ENCODE peak calls at places on chromosomes 16 and 17, in eight cellular contexts. One of them, this sample, is unnamed.

GRCh38 chr17:7883781-7884386 is 4.7 kb upstream of the CHD3 start:
- DNase-seq in activated CD8-positive, alpha-beta T cell treated with anti-CD3 and anti-CD28 coated beads, Interleukin-2, amount 10 ng/mL, durations not matched to agents 7 days and 5 days: peak
- DNase-seq in heart right ventricle: no peak
- DNase-seq in foreskin fibroblast: peak
- DNase-seq in retina: peak
- DNase-seq in NCI-H1930: no peak
- DNase-seq in HFF-Myc: no peak
- DNase-seq in stimulated activated CD4-positive, alpha-beta T cell treated with anti-CD3 and anti-CD28 coated beads, TNF-alpha, amount 100 ng/mL, for 4 hours: no peak
- DNase-seq in this sample: peak

GRCh38 chr17:9284884-9285283 is 263.6 kb downstream of the NTN1 start:
- DNase-seq in activated CD8-positive, alpha-beta T cell treated with anti-CD3 and anti-CD28 coated beads, Interleukin-2, amount 10 ng/mL, durations not matched to agents 7 days and 5 days: no peak
- DNase-seq in heart right ventricle: peak
- DNase-seq in retina: no peak
- DNase-seq in HFF-Myc: no peak
- DNase-seq in NCI-H1930: no peak
- DNase-seq in stimulated activated CD4-positive, alpha-beta T cell treated with anti-CD3 and anti-CD28 coated beads, TNF-alpha, amount 100 ng/mL, for 4 hours: no peak
- DNase-seq in foreskin fibroblast: no peak
- DNase-seq in this sample: peak

GRCh38 chr17:1783834-1784611 is 22.2 kb downstream of the SERPINF1 start:
- DNase-seq in activated CD8-positive, alpha-beta T cell treated with anti-CD3 and anti-CD28 coated beads, Interleukin-2, amount 10 ng/mL, durations not matched to agents 7 days and 5 days: no peak
- DNase-seq in NCI-H1930: no peak
- DNase-seq in foreskin fibroblast: peak
- DNase-seq in heart right ventricle: peak
- DNase-seq in retina: peak
- DNase-seq in HFF-Myc: peak
- DNase-seq in stimulated activated CD4-positive, alpha-beta T cell treated with anti-CD3 and anti-CD28 coated beads, TNF-alpha, amount 100 ng/mL, for 4 hours: no peak
- DNase-seq in this sample: peak

GRCh38 chr17:63423251-63423950 is 22.7 kb downstream of the CYB561 start:
- DNase-seq in HFF-Myc: no peak
- DNase-seq in activated CD8-positive, alpha-beta T cell treated with anti-CD3 and anti-CD28 coated beads, Interleukin-2, amount 10 ng/mL, durations not matched to agents 7 days and 5 days: no peak
- DNase-seq in retina: no peak
- DNase-seq in stimulated activated CD4-positive, alpha-beta T cell treated with anti-CD3 and anti-CD28 coated beads, TNF-alpha, amount 100 ng/mL, for 4 hours: no peak
- DNase-seq in NCI-H1930: no peak
- DNase-seq in heart right ventricle: no peak
- DNase-seq in foreskin fibroblast: no peak
- DNase-seq in this sample: peak

GRCh38 chr16:49663081-49664057 is 192.5 kb downstream of the ZNF423 start:
- DNase-seq in foreskin fibroblast: peak
- DNase-seq in retina: no peak
- DNase-seq in HFF-Myc: no peak
- DNase-seq in stimulated activated CD4-positive, alpha-beta T cell treated with anti-CD3 and anti-CD28 coated beads, TNF-alpha, amount 100 ng/mL, for 4 hours: no peak
- DNase-seq in NCI-H1930: no peak
- DNase-seq in activated CD8-positive, alpha-beta T cell treated with anti-CD3 and anti-CD28 coated beads, Interleukin-2, amount 10 ng/mL, durations not matched to agents 7 days and 5 days: no peak
- DNase-seq in heart right ventricle: peak
- DNase-seq in this sample: peak

GRCh38 chr16:89422905-89423630 is 67.3 kb downstream of the ANKRD11 start:
- DNase-seq in stimulated activated CD4-positive, alpha-beta T cell treated with anti-CD3 and anti-CD28 coated beads, TNF-alpha, amount 100 ng/mL, for 4 hours: no peak
- DNase-seq in activated CD8-positive, alpha-beta T cell treated with anti-CD3 and anti-CD28 coated beads, Interleukin-2, amount 10 ng/mL, durations not matched to agents 7 days and 5 days: peak
- DNase-seq in retina: no peak
- DNase-seq in heart right ventricle: no peak
- DNase-seq in HFF-Myc: no peak
- DNase-seq in foreskin fibroblast: peak
- DNase-seq in NCI-H1930: no peak
- DNase-seq in this sample: peak

GRCh38 chr17:82345151-82345976 is 11.8 kb upstream of the SECTM1 start:
- DNase-seq in foreskin fibroblast: no peak
- DNase-seq in stimulated activated CD4-positive, alpha-beta T cell treated with anti-CD3 and anti-CD28 coated beads, TNF-alpha, amount 100 ng/mL, for 4 hours: no peak
- DNase-seq in activated CD8-positive, alpha-beta T cell treated with anti-CD3 and anti-CD28 coated beads, Interleukin-2, amount 10 ng/mL, durations not matched to agents 7 days and 5 days: no peak
- DNase-seq in NCI-H1930: no peak
- DNase-seq in HFF-Myc: no peak
- DNase-seq in heart right ventricle: no peak
- DNase-seq in retina: no peak
- DNase-seq in this sample: no peak

GRCh38 chr17:17723354-17724261 is 42.4 kb downstream of the RAI1 start:
- DNase-seq in retina: peak
- DNase-seq in HFF-Myc: no peak
- DNase-seq in foreskin fibroblast: peak
- DNase-seq in stimulated activated CD4-positive, alpha-beta T cell treated with anti-CD3 and anti-CD28 coated beads, TNF-alpha, amount 100 ng/mL, for 4 hours: no peak
- DNase-seq in NCI-H1930: no peak
- DNase-seq in heart right ventricle: no peak
- DNase-seq in activated CD8-positive, alpha-beta T cell treated with anti-CD3 and anti-CD28 coated beads, Interleukin-2, amount 10 ng/mL, durations not matched to agents 7 days and 5 days: no peak
- DNase-seq in this sample: peak

GRCh38 chr17:63279498-63280230 is 166.4 kb downstream of the CYB561 start:
- DNase-seq in foreskin fibroblast: peak
- DNase-seq in activated CD8-positive, alpha-beta T cell treated with anti-CD3 and anti-CD28 coated beads, Interleukin-2, amount 10 ng/mL, durations not matched to agents 7 days and 5 days: no peak
- DNase-seq in stimulated activated CD4-positive, alpha-beta T cell treated with anti-CD3 and anti-CD28 coated beads, TNF-alpha, amount 100 ng/mL, for 4 hours: no peak
- DNase-seq in NCI-H1930: no peak
- DNase-seq in heart right ventricle: no peak
- DNase-seq in retina: no peak
- DNase-seq in HFF-Myc: no peak
- DNase-seq in this sample: peak

GRCh38 chr17:81948635-81949378 is 1.8 kb upstream of the MYADML2 start:
- DNase-seq in NCI-H1930: no peak
- DNase-seq in retina: no peak
- DNase-seq in activated CD8-positive, alpha-beta T cell treated with anti-CD3 and anti-CD28 coated beads, Interleukin-2, amount 10 ng/mL, durations not matched to agents 7 days and 5 days: no peak
- DNase-seq in stimulated activated CD4-positive, alpha-beta T cell treated with anti-CD3 and anti-CD28 coated beads, TNF-alpha, amount 100 ng/mL, for 4 hours: no peak
- DNase-seq in foreskin fibroblast: no peak
- DNase-seq in HFF-Myc: no peak
- DNase-seq in heart right ventricle: no peak
- DNase-seq in this sample: no peak

GRCh38 chr16:78292726-78293380 is 193.4 kb downstream of the WWOX start:
- DNase-seq in retina: no peak
- DNase-seq in HFF-Myc: no peak
- DNase-seq in foreskin fibroblast: no peak
- DNase-seq in heart right ventricle: no peak
- DNase-seq in NCI-H1930: no peak
- DNase-seq in activated CD8-positive, alpha-beta T cell treated with anti-CD3 and anti-CD28 coated beads, Interleukin-2, amount 10 ng/mL, durations not matched to agents 7 days and 5 days: no peak
- DNase-seq in stimulated activated CD4-positive, alpha-beta T cell treated with anti-CD3 and anti-CD28 coated beads, TNF-alpha, amount 100 ng/mL, for 4 hours: no peak
- DNase-seq in this sample: no peak

GRCh38 chr17:19433240-19433639 is 22.2 kb downstream of the RNF112 start:
- DNase-seq in stimulated activated CD4-positive, alpha-beta T cell treated with anti-CD3 and anti-CD28 coated beads, TNF-alpha, amount 100 ng/mL, for 4 hours: no peak
- DNase-seq in foreskin fibroblast: no peak
- DNase-seq in retina: no peak
- DNase-seq in HFF-Myc: no peak
- DNase-seq in activated CD8-positive, alpha-beta T cell treated with anti-CD3 and anti-CD28 coated beads, Interleukin-2, amount 10 ng/mL, durations not matched to agents 7 days and 5 days: no peak
- DNase-seq in heart right ventricle: no peak
- DNase-seq in NCI-H1930: no peak
- DNase-seq in this sample: no peak

GRCh38 chr17:50774225-50774803 is 7.0 kb upstream of the ANKRD40CL start:
- DNase-seq in foreskin fibroblast: no peak
- DNase-seq in retina: no peak
- DNase-seq in HFF-Myc: no peak
- DNase-seq in activated CD8-positive, alpha-beta T cell treated with anti-CD3 and anti-CD28 coated beads, Interleukin-2, amount 10 ng/mL, durations not matched to agents 7 days and 5 days: no peak
- DNase-seq in stimulated activated CD4-positive, alpha-beta T cell treated with anti-CD3 and anti-CD28 coated beads, TNF-alpha, amount 100 ng/mL, for 4 hours: no peak
- DNase-seq in heart right ventricle: no peak
- DNase-seq in NCI-H1930: no peak
- DNase-seq in this sample: no peak

GRCh38 chr17:21251611-21252010 is 1.6 kb downstream of the NATD1 start:
- DNase-seq in retina: no peak
- DNase-seq in HFF-Myc: no peak
- DNase-seq in heart right ventricle: no peak
- DNase-seq in foreskin fibroblast: no peak
- DNase-seq in activated CD8-positive, alpha-beta T cell treated with anti-CD3 and anti-CD28 coated beads, Interleukin-2, amount 10 ng/mL, durations not matched to agents 7 days and 5 days: no peak
- DNase-seq in stimulated activated CD4-positive, alpha-beta T cell treated with anti-CD3 and anti-CD28 coated beads, TNF-alpha, amount 100 ng/mL, for 4 hours: no peak
- DNase-seq in NCI-H1930: no peak
- DNase-seq in this sample: no peak

GRCh38 chr16:55471448-55472097 is 7.4 kb upstream of the MMP2 start:
- DNase-seq in retina: no peak
- DNase-seq in stimulated activated CD4-positive, alpha-beta T cell treated with anti-CD3 and anti-CD28 coated beads, TNF-alpha, amount 100 ng/mL, for 4 hours: no peak
- DNase-seq in HFF-Myc: no peak
- DNase-seq in NCI-H1930: no peak
- DNase-seq in foreskin fibroblast: peak
- DNase-seq in activated CD8-positive, alpha-beta T cell treated with anti-CD3 and anti-CD28 coated beads, Interleukin-2, amount 10 ng/mL, durations not matched to agents 7 days and 5 days: no peak
- DNase-seq in heart right ventricle: no peak
- DNase-seq in this sample: peak

GRCh38 chr16:2499890-2500633 is 13.7 kb upstream of the ATP6V0C start:
- DNase-seq in NCI-H1930: no peak
- DNase-seq in heart right ventricle: no peak
- DNase-seq in HFF-Myc: no peak
- DNase-seq in retina: no peak
- DNase-seq in stimulated activated CD4-positive, alpha-beta T cell treated with anti-CD3 and anti-CD28 coated beads, TNF-alpha, amount 100 ng/mL, for 4 hours: no peak
- DNase-seq in activated CD8-positive, alpha-beta T cell treated with anti-CD3 and anti-CD28 coated beads, Interleukin-2, amount 10 ng/mL, durations not matched to agents 7 days and 5 days: no peak
- DNase-seq in foreskin fibroblast: no peak
- DNase-seq in this sample: no peak

GRCh38 chr16:48824271-48824670 is 214.3 kb upstream of the N4BP1 start:
- DNase-seq in stimulated activated CD4-positive, alpha-beta T cell treated with anti-CD3 and anti-CD28 coated beads, TNF-alpha, amount 100 ng/mL, for 4 hours: no peak
- DNase-seq in foreskin fibroblast: peak
- DNase-seq in activated CD8-positive, alpha-beta T cell treated with anti-CD3 and anti-CD28 coated beads, Interleukin-2, amount 10 ng/mL, durations not matched to agents 7 days and 5 days: no peak
- DNase-seq in NCI-H1930: no peak
- DNase-seq in heart right ventricle: no peak
- DNase-seq in retina: no peak
- DNase-seq in HFF-Myc: no peak
- DNase-seq in this sample: no peak

GRCh38 chr17:80449194-80449929 is 27.0 kb downstream of the NPTX1 start:
- DNase-seq in retina: no peak
- DNase-seq in heart right ventricle: no peak
- DNase-seq in stimulated activated CD4-positive, alpha-beta T cell treated with anti-CD3 and anti-CD28 coated beads, TNF-alpha, amount 100 ng/mL, for 4 hours: no peak
- DNase-seq in HFF-Myc: no peak
- DNase-seq in activated CD8-positive, alpha-beta T cell treated with anti-CD3 and anti-CD28 coated beads, Interleukin-2, amount 10 ng/mL, durations not matched to agents 7 days and 5 days: no peak
- DNase-seq in foreskin fibroblast: no peak
- DNase-seq in NCI-H1930: no peak
- DNase-seq in this sample: no peak

GRCh38 chr17:65750678-65751077 is 189.2 kb upstream of the AXIN2 start:
- DNase-seq in stimulated activated CD4-positive, alpha-beta T cell treated with anti-CD3 and anti-CD28 coated beads, TNF-alpha, amount 100 ng/mL, for 4 hours: no peak
- DNase-seq in foreskin fibroblast: peak
- DNase-seq in HFF-Myc: peak
- DNase-seq in activated CD8-positive, alpha-beta T cell treated with anti-CD3 and anti-CD28 coated beads, Interleukin-2, amount 10 ng/mL, durations not matched to agents 7 days and 5 days: peak
- DNase-seq in retina: no peak
- DNase-seq in heart right ventricle: peak
- DNase-seq in NCI-H1930: no peak
- DNase-seq in this sample: peak

GRCh38 chr16:57118461-57119084 is 26.2 kb downstream of the CPNE2 start:
- DNase-seq in foreskin fibroblast: no peak
- DNase-seq in HFF-Myc: no peak
- DNase-seq in NCI-H1930: no peak
- DNase-seq in activated CD8-positive, alpha-beta T cell treated with anti-CD3 and anti-CD28 coated beads, Interleukin-2, amount 10 ng/mL, durations not matched to agents 7 days and 5 days: no peak
- DNase-seq in heart right ventricle: no peak
- DNase-seq in retina: no peak
- DNase-seq in stimulated activated CD4-positive, alpha-beta T cell treated with anti-CD3 and anti-CD28 coated beads, TNF-alpha, amount 100 ng/mL, for 4 hours: no peak
- DNase-seq in this sample: no peak

GRCh38 chr16:4327782-4328579 is 12.1 kb downstream of the GLIS2 start:
- DNase-seq in foreskin fibroblast: peak
- DNase-seq in stimulated activated CD4-positive, alpha-beta T cell treated with anti-CD3 and anti-CD28 coated beads, TNF-alpha, amount 100 ng/mL, for 4 hours: no peak
- DNase-seq in NCI-H1930: no peak
- DNase-seq in HFF-Myc: no peak
- DNase-seq in retina: peak
- DNase-seq in heart right ventricle: peak
- DNase-seq in activated CD8-positive, alpha-beta T cell treated with anti-CD3 and anti-CD28 coated beads, Interleukin-2, amount 10 ng/mL, durations not matched to agents 7 days and 5 days: peak
- DNase-seq in this sample: peak

GRCh38 chr17:7914771-7915610 is 1.1 kb downstream of the RNF227 start:
- DNase-seq in retina: no peak
- DNase-seq in HFF-Myc: peak
- DNase-seq in foreskin fibroblast: peak
- DNase-seq in NCI-H1930: no peak
- DNase-seq in activated CD8-positive, alpha-beta T cell treated with anti-CD3 and anti-CD28 coated beads, Interleukin-2, amount 10 ng/mL, durations not matched to agents 7 days and 5 days: no peak
- DNase-seq in stimulated activated CD4-positive, alpha-beta T cell treated with anti-CD3 and anti-CD28 coated beads, TNF-alpha, amount 100 ng/mL, for 4 hours: no peak
- DNase-seq in heart right ventricle: peak
- DNase-seq in this sample: peak

GRCh38 chr17:60745544-60745943 is 67.9 kb downstream of the BCAS3 start:
- DNase-seq in HFF-Myc: no peak
- DNase-seq in activated CD8-positive, alpha-beta T cell treated with anti-CD3 and anti-CD28 coated beads, Interleukin-2, amount 10 ng/mL, durations not matched to agents 7 days and 5 days: no peak
- DNase-seq in stimulated activated CD4-positive, alpha-beta T cell treated with anti-CD3 and anti-CD28 coated beads, TNF-alpha, amount 100 ng/mL, for 4 hours: no peak
- DNase-seq in heart right ventricle: no peak
- DNase-seq in retina: no peak
- DNase-seq in NCI-H1930: no peak
- DNase-seq in foreskin fibroblast: no peak
- DNase-seq in this sample: no peak

GRCh38 chr17:43033947-43034622 is 9.1 kb downstream of the RND2 start:
- DNase-seq in foreskin fibroblast: no peak
- DNase-seq in activated CD8-positive, alpha-beta T cell treated with anti-CD3 and anti-CD28 coated beads, Interleukin-2, amount 10 ng/mL, durations not matched to agents 7 days and 5 days: no peak
- DNase-seq in stimulated activated CD4-positive, alpha-beta T cell treated with anti-CD3 and anti-CD28 coated beads, TNF-alpha, amount 100 ng/mL, for 4 hours: no peak
- DNase-seq in heart right ventricle: no peak
- DNase-seq in HFF-Myc: no peak
- DNase-seq in NCI-H1930: no peak
- DNase-seq in retina: peak
- DNase-seq in this sample: no peak

GRCh38 chr17:73686961-73687360 is 42.7 kb upstream of the SDK2 start:
- DNase-seq in foreskin fibroblast: no peak
- DNase-seq in activated CD8-positive, alpha-beta T cell treated with anti-CD3 and anti-CD28 coated beads, Interleukin-2, amount 10 ng/mL, durations not matched to agents 7 days and 5 days: no peak
- DNase-seq in stimulated activated CD4-positive, alpha-beta T cell treated with anti-CD3 and anti-CD28 coated beads, TNF-alpha, amount 100 ng/mL, for 4 hours: no peak
- DNase-seq in retina: no peak
- DNase-seq in heart right ventricle: no peak
- DNase-seq in HFF-Myc: no peak
- DNase-seq in NCI-H1930: no peak
- DNase-seq in this sample: no peak

This sample was measured in lung microvascular endothelial cell.